ENCODE peak calls at places on chromosomes 2 and 18, in seven cellular contexts. One of them, this sample, is unnamed.

GRCh38 chr2:43402452-43402937 is 176.1 kb upstream of the ZFP36L2 start:
- DNase-seq in heart right ventricle: no peak
- DNase-seq in Calu3: no peak
- DNase-seq in transverse colon: no peak
- DNase-seq in fibroblast of pulmonary artery: peak; percentile 30
- DNase-seq in IMR-90: peak; percentile 41
- DNase-seq in stomach: no peak
- DNase-seq in this sample: no peak

GRCh38 chr2:171432969-171433762 is 624 bp downstream of the METTL8 start:
- DNase-seq in Calu3: peak; percentile 55
- DNase-seq in transverse colon: peak; percentile 72
- DNase-seq in stomach: peak; percentile 34
- DNase-seq in IMR-90: peak; percentile 18
- DNase-seq in heart right ventricle: no peak
- DNase-seq in fibroblast of pulmonary artery: peak; percentile 17
- DNase-seq in this sample: no peak

GRCh38 chr2:31812051-31812798 is 198.6 kb downstream of the MEMO1 start:
- DNase-seq in IMR-90: peak; percentile 17
- DNase-seq in transverse colon: no peak
- DNase-seq in stomach: no peak
- DNase-seq in fibroblast of pulmonary artery: peak; percentile 19
- DNase-seq in heart right ventricle: no peak
- DNase-seq in Calu3: no peak
- DNase-seq in this sample: no peak

GRCh38 chr2:27715318-27716165 is 51.9 kb downstream of the SLC4A1AP start:
- DNase-seq in transverse colon: no peak
- DNase-seq in heart right ventricle: peak; percentile 75
- DNase-seq in Calu3: peak; percentile 49
- DNase-seq in stomach: no peak
- DNase-seq in fibroblast of pulmonary artery: peak; percentile 82
- DNase-seq in IMR-90: peak; percentile 69
- DNase-seq in this sample: no peak

GRCh38 chr2:239139566-239139965 is 261.3 kb downstream of the HDAC4 start:
- DNase-seq in fibroblast of pulmonary artery: no peak
- DNase-seq in IMR-90: no peak
- DNase-seq in Calu3: no peak
- DNase-seq in stomach: no peak
- DNase-seq in heart right ventricle: no peak
- DNase-seq in transverse colon: no peak
- DNase-seq in this sample: no peak

GRCh38 chr2:230106771-230107170 is 38.0 kb upstream of the SLC16A14 start:
- DNase-seq in heart right ventricle: no peak
- DNase-seq in IMR-90: no peak
- DNase-seq in transverse colon: no peak
- DNase-seq in fibroblast of pulmonary artery: no peak
- DNase-seq in stomach: no peak
- DNase-seq in Calu3: no peak
- DNase-seq in this sample: no peak

GRCh38 chr2:85784474-85784986 is 30.7 kb downstream of the ATOH8 start:
- DNase-seq in fibroblast of pulmonary artery: no peak
- DNase-seq in heart right ventricle: no peak
- DNase-seq in transverse colon: no peak
- DNase-seq in stomach: no peak
- DNase-seq in IMR-90: no peak
- DNase-seq in Calu3: no peak
- DNase-seq in this sample: no peak

GRCh38 chr2:188245230-188245629 is 46.4 kb upstream of the GULP1 start:
- DNase-seq in IMR-90: no peak
- DNase-seq in stomach: no peak
- DNase-seq in transverse colon: no peak
- DNase-seq in fibroblast of pulmonary artery: no peak
- DNase-seq in heart right ventricle: no peak
- DNase-seq in Calu3: no peak
- DNase-seq in this sample: no peak

GRCh38 chr2:9703701-9704221 is 73.0 kb upstream of the YWHAQ start:
- DNase-seq in stomach: peak; percentile 30
- DNase-seq in fibroblast of pulmonary artery: peak; percentile 78
- DNase-seq in IMR-90: peak; percentile 79
- DNase-seq in Calu3: peak; percentile 64
- DNase-seq in transverse colon: peak; percentile 31
- DNase-seq in heart right ventricle: no peak
- DNase-seq in this sample: no peak

GRCh38 chr2:143165291-143165690 is 36.1 kb downstream of the ARHGAP15 start:
- DNase-seq in IMR-90: no peak
- DNase-seq in stomach: no peak
- DNase-seq in Calu3: no peak
- DNase-seq in heart right ventricle: no peak
- DNase-seq in transverse colon: no peak
- DNase-seq in fibroblast of pulmonary artery: no peak
- DNase-seq in this sample: no peak

GRCh38 chr2:222613715-222614331 is 42.1 kb downstream of the FARSB start:
- DNase-seq in heart right ventricle: no peak
- DNase-seq in stomach: no peak
- DNase-seq in transverse colon: no peak
- DNase-seq in Calu3: peak; percentile 13
- DNase-seq in IMR-90: peak; percentile 66
- DNase-seq in fibroblast of pulmonary artery: peak; percentile 77
- DNase-seq in this sample: no peak

GRCh38 chr2:240934701-240935100 is 28.6 kb downstream of the CROCC2 start:
- DNase-seq in Calu3: peak; percentile 3
- DNase-seq in IMR-90: no peak
- DNase-seq in stomach: peak; percentile 18
- DNase-seq in transverse colon: peak; percentile 5
- DNase-seq in heart right ventricle: peak; percentile 11
- DNase-seq in fibroblast of pulmonary artery: no peak
- DNase-seq in this sample: peak; percentile 82

GRCh38 chr2:1429895-1430294 is 16.6 kb downstream of the TPO start:
- DNase-seq in fibroblast of pulmonary artery: no peak
- DNase-seq in IMR-90: no peak
- DNase-seq in stomach: no peak
- DNase-seq in Calu3: no peak
- DNase-seq in transverse colon: no peak
- DNase-seq in heart right ventricle: no peak
- DNase-seq in this sample: no peak

GRCh38 chr2:235665656-235666239 is 171.9 kb downstream of the AGAP1 start:
- DNase-seq in fibroblast of pulmonary artery: no peak
- DNase-seq in transverse colon: no peak
- DNase-seq in Calu3: no peak
- DNase-seq in IMR-90: peak; percentile 38
- DNase-seq in stomach: no peak
- DNase-seq in heart right ventricle: no peak
- DNase-seq in this sample: no peak

GRCh38 chr2:40448476-40449079 is 3.3 kb downstream of the SLC8A1 start:
- DNase-seq in Calu3: no peak
- DNase-seq in heart right ventricle: no peak
- DNase-seq in fibroblast of pulmonary artery: peak; percentile 48
- DNase-seq in IMR-90: peak; percentile 52
- DNase-seq in transverse colon: no peak
- DNase-seq in stomach: no peak
- DNase-seq in this sample: no peak

GRCh38 chr2:36404312-36404711 is 48.7 kb downstream of the CRIM1 start:
- DNase-seq in fibroblast of pulmonary artery: no peak
- DNase-seq in Calu3: no peak
- DNase-seq in stomach: no peak
- DNase-seq in heart right ventricle: no peak
- DNase-seq in transverse colon: no peak
- DNase-seq in IMR-90: no peak
- DNase-seq in this sample: no peak

GRCh38 chr2:151630372-151630771 is 103.9 kb downstream of the NEB start:
- DNase-seq in fibroblast of pulmonary artery: no peak
- DNase-seq in Calu3: no peak
- DNase-seq in IMR-90: no peak
- DNase-seq in heart right ventricle: no peak
- DNase-seq in transverse colon: no peak
- DNase-seq in stomach: no peak
- DNase-seq in this sample: no peak

GRCh38 chr2:151634726-151635467 is 99.4 kb downstream of the NEB start:
- DNase-seq in IMR-90: peak; percentile 2
- DNase-seq in heart right ventricle: no peak
- DNase-seq in stomach: no peak
- DNase-seq in Calu3: no peak
- DNase-seq in transverse colon: no peak
- DNase-seq in fibroblast of pulmonary artery: no peak
- DNase-seq in this sample: no peak

GRCh38 chr2:151638188-151638933 is 95.9 kb downstream of the NEB start:
- DNase-seq in heart right ventricle: no peak
- DNase-seq in fibroblast of pulmonary artery: no peak
- DNase-seq in stomach: no peak
- DNase-seq in IMR-90: no peak
- DNase-seq in transverse colon: peak; percentile 13
- DNase-seq in Calu3: peak; percentile 36
- DNase-seq in this sample: no peak

GRCh38 chr2:151637284-151637781 is 96.9 kb downstream of the NEB start:
- DNase-seq in heart right ventricle: peak; percentile 6
- DNase-seq in transverse colon: peak; percentile 23
- DNase-seq in fibroblast of pulmonary artery: no peak
- DNase-seq in Calu3: no peak
- DNase-seq in stomach: no peak
- DNase-seq in IMR-90: no peak
- DNase-seq in this sample: no peak

GRCh38 chr2:151632993-151633592 is 101.2 kb downstream of the NEB start:
- DNase-seq in fibroblast of pulmonary artery: peak; percentile 45
- DNase-seq in Calu3: no peak
- DNase-seq in IMR-90: peak; percentile 22
- DNase-seq in heart right ventricle: no peak
- DNase-seq in transverse colon: no peak
- DNase-seq in stomach: no peak
- DNase-seq in this sample: no peak
- TF ChIP-seq CTCF in fibroblast of pulmonary artery: peak; percentile 40
- TF ChIP-seq CTCF in Calu3: peak; percentile 23
- TF ChIP-seq CTCF in IMR-90: peak; percentile 36
- TF ChIP-seq CTCF in heart right ventricle: no peak
- TF ChIP-seq CTCF in transverse colon: peak; percentile 7
- TF ChIP-seq CTCF in stomach: no peak
- TF ChIP-seq CTCF in this sample: peak; percentile 53

GRCh38 chr18:40415821-40416220 is 1539.2 kb upstream of the PIK3C3 start:
- DNase-seq in heart right ventricle: no peak
- DNase-seq in transverse colon: no peak
- DNase-seq in stomach: no peak
- DNase-seq in Calu3: no peak
- DNase-seq in IMR-90: no peak
- DNase-seq in fibroblast of pulmonary artery: no peak
- DNase-seq in this sample: no peak

GRCh38 chr18:40414155-40414754 is 1540.8 kb upstream of the PIK3C3 start:
- DNase-seq in Calu3: peak; percentile 5
- DNase-seq in stomach: no peak
- DNase-seq in heart right ventricle: no peak
- DNase-seq in IMR-90: peak; percentile 37
- DNase-seq in fibroblast of pulmonary artery: peak; percentile 41
- DNase-seq in transverse colon: no peak
- DNase-seq in this sample: no peak

GRCh38 chr18:40417501-40417900 is 1537.5 kb upstream of the PIK3C3 start:
- DNase-seq in Calu3: no peak
- DNase-seq in fibroblast of pulmonary artery: no peak
- DNase-seq in stomach: no peak
- DNase-seq in heart right ventricle: no peak
- DNase-seq in transverse colon: no peak
- DNase-seq in IMR-90: no peak
- DNase-seq in this sample: no peak

GRCh38 chr18:40413160-40413559 is 1541.9 kb upstream of the PIK3C3 start:
- DNase-seq in stomach: no peak
- DNase-seq in transverse colon: peak; percentile 19
- DNase-seq in Calu3: peak; percentile 31
- DNase-seq in fibroblast of pulmonary artery: peak; percentile 36
- DNase-seq in IMR-90: peak; percentile 45
- DNase-seq in heart right ventricle: no peak
- DNase-seq in this sample: no peak

DNA sequence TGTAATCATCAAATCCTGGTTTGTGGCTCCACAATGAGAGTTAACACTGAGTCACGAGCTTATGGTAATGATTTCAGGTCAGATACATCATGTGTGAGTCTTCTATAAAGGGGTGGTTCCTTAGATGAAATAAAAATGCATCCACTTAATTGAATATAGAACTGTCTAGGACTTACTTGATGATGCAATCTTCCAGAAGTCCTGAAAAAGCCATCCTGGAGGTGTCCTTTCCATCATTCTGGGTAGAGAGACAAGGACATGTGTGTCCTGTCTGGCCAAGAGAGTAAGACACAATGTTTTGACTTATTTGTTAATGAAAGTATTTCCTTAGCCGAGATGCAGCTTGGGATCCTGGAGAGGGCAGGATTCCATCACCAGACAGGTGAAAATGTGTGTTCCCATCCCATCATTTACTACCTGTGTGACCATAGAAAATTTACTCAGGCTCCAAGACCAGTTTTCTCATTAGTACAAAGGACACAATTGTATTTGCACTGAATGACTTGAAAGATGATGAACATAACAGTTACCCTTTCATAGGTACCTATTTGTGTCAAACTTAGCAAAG is 1539.7 kb upstream of the PIK3C3 start:
- DNase-seq in heart right ventricle: no peak
- DNase-seq in IMR-90: no peak
- DNase-seq in fibroblast of pulmonary artery: no peak
- DNase-seq in stomach: no peak
- DNase-seq in transverse colon: no peak
- DNase-seq in Calu3: no peak
- DNase-seq in this sample: no peak
- TF ChIP-seq CTCF in heart right ventricle: no peak
- TF ChIP-seq CTCF in IMR-90: no peak
- TF ChIP-seq CTCF in fibroblast of pulmonary artery: no peak
- TF ChIP-seq CTCF in stomach: no peak
- TF ChIP-seq CTCF in transverse colon: no peak
- TF ChIP-seq CTCF in Calu3: no peak
- TF ChIP-seq CTCF in this sample: no peak

DNA sequence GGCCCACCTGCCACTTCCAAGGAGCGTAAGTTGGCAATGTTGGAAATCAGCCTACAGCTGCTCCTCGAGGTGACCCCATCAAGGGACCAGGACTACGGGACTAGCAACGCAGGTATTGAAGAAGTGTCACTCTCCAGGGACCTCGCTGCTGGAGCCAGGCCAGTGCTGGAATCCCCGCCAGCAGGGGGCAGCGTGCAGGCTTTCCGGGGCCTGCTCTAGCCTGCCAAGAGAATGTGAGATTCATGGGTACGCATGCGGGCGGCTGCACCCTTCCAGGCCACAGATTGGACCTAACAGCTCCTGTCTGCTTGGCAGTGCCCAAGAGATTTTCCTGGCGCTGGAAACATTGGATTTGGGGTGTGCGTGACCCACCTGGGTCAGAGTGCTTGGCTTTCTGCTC is 182.8 kb upstream of the RAB12 start:
- DNase-seq in Calu3: peak; percentile 28
- DNase-seq in transverse colon: no peak
- DNase-seq in heart right ventricle: no peak
- DNase-seq in stomach: no peak
- DNase-seq in fibroblast of pulmonary artery: no peak
- DNase-seq in IMR-90: no peak
- DNase-seq in this sample: no peak
- TF ChIP-seq CTCF in Calu3: peak; percentile 50
- TF ChIP-seq CTCF in transverse colon: no peak
- TF ChIP-seq CTCF in heart right ventricle: peak; percentile 15
- TF ChIP-seq CTCF in stomach: no peak
- TF ChIP-seq CTCF in fibroblast of pulmonary artery: peak; percentile 18
- TF ChIP-seq CTCF in IMR-90: peak; percentile 10
- TF ChIP-seq CTCF in this sample: peak; percentile 24

DNA sequence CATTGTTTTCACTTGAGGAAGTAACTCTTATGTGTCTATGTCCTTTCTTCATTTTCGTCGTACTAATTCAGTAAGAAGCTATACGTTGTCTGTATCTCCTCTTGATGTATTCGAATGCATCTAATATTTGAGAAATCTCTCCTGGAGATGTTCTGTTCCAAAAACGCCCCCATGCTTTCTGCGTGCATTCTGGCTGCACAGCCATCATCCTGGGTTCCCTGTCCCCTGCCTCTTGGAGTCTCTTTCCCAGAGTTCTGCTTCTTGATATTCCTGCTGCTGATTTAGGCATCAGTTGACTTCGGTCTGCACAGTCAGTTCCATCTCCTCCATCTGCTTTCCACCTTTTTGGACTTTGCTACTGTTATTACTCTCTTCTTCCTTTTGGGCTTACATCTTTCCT is 13.5 kb downstream of the PNO1 start:
- DNase-seq in Calu3: no peak
- DNase-seq in transverse colon: no peak
- DNase-seq in stomach: no peak
- DNase-seq in fibroblast of pulmonary artery: no peak
- DNase-seq in IMR-90: no peak
- DNase-seq in heart right ventricle: no peak
- DNase-seq in this sample: no peak
- TF ChIP-seq CTCF in Calu3: no peak
- TF ChIP-seq CTCF in transverse colon: no peak
- TF ChIP-seq CTCF in stomach: no peak
- TF ChIP-seq CTCF in fibroblast of pulmonary artery: no peak
- TF ChIP-seq CTCF in IMR-90: no peak
- TF ChIP-seq CTCF in heart right ventricle: no peak
- TF ChIP-seq CTCF in this sample: no peak

This sample was measured in osteocyte.